ENCODE peak calls at places on chromosome 21, in four cellular contexts. H is mucosa of descending colon, V is nucleus accumbens, G is GM12864. Y is an unnamed sample.

GRCh38 chr21:31780944-31781343 is 49.0 kb upstream of the SCAF4 start:
- DNase-seq in H (no peak), V (no peak), G (no peak), Y (peak)

GRCh38 chr21:31335957-31336738 is 7.9 kb downstream of the TIAM1 start:
- DNase-seq in H (no peak), V (peak), G (no peak), Y (no peak)

GRCh38 chr21:15443740-15444117 is 286.1 kb upstream of the USP25 start:
- DNase-seq in H (no peak), V (no peak), G (no peak), Y (no peak)

GRCh38 chr21:41427556-41427955 is 1.5 kb downstream of the MX1 start:
- DNase-seq in H (no peak), V (no peak), G (no peak), Y (no peak)

GRCh38 chr21:17388226-17388625 is 124.6 kb upstream of the CXADR start:
- DNase-seq in H (no peak), V (peak), G (no peak), Y (no peak)

GRCh38 chr21:18161841-18162240 is 82.8 kb upstream of the CHODL start:
- DNase-seq in H (no peak), V (no peak), G (no peak), Y (no peak)

GRCh38 chr21:46061950-46062349 is 36.0 kb upstream of the COL6A2 start:
- DNase-seq in H (no peak), V (no peak), G (no peak), Y (no peak)

GRCh38 chr21:36518883-36519492 is 39.1 kb upstream of the CLDN14 start:
- DNase-seq in H (no peak), V (no peak), G (no peak), Y (no peak)

GRCh38 chr21:39675595-39675994 is 62.9 kb downstream of the B3GALT5 start:
- DNase-seq in H (no peak), V (no peak), G (no peak), Y (peak)

GRCh38 chr21:25506887-25507286 is 100.4 kb downstream of the MRPL39 start:
- DNase-seq in H (no peak), V (no peak), G (no peak), Y (no peak)

GRCh38 chr21:26050857-26051256 is 119.7 kb downstream of the APP start:
- DNase-seq in H (no peak), V (no peak), G (no peak), Y (no peak)

GRCh38 chr21:43734131-43734634 is 15.3 kb downstream of the PDXK start:
- DNase-seq in H (peak), V (no peak), G (no peak), Y (no peak)

GRCh38 chr21:41169701-41170100 is 1.7 kb downstream of the BACE2 start:
- DNase-seq in H (no peak), V (no peak), G (no peak), Y (peak)

GRCh38 chr21:39597595-39598185 is 15.1 kb upstream of the B3GALT5 start:
- DNase-seq in H (no peak), V (no peak), G (no peak), Y (peak)

GRCh38 chr21:36854391-36854790 is 112.1 kb downstream of the HLCS start:
- DNase-seq in H (peak), V (peak), G (no peak), Y (peak)

GRCh38 chr21:37626320-37626719 is 259.7 kb downstream of the DYRK1A start:
- DNase-seq in H (no peak), V (no peak), G (no peak), Y (no peak)

GRCh38 chr21:33886316-33886715 is 29.3 kb downstream of the ATP5PO start:
- DNase-seq in H (no peak), V (no peak), G (no peak), Y (no peak)

GRCh38 chr21:44085491-44086321 is 21.5 kb upstream of the PWP2 start:
- DNase-seq in H (no peak), V (peak), G (no peak), Y (no peak)

GRCh38 chr21:27300770-27301169 is 333.9 kb upstream of the ADAMTS5 start:
- DNase-seq in H (no peak), V (no peak), G (no peak), Y (no peak)

GRCh38 chr21:46454634-46455390 is 3.9 kb upstream of the DIP2A start:
- DNase-seq in H (no peak), V (peak), G (no peak), Y (no peak)

GRCh38 chr21:23021481-23021880 is 2023.3 kb downstream of the NCAM2 start:
- DNase-seq in H (no peak), V (no peak), G (no peak), Y (no peak)

GRCh38 chr21:34774750-34775149 is 106.0 kb downstream of the CLIC6 start:
- DNase-seq in H (no peak), V (no peak), G (no peak), Y (no peak)

GRCh38 chr21:14677639-14678179 is 131.6 kb upstream of the SAMSN1 start:
- DNase-seq in H (no peak), V (no peak), G (no peak), Y (no peak)

GRCh38 chr21:34878501-34878900 is 170.6 kb downstream of the RUNX1 start:
- DNase-seq in H (peak), V (no peak), G (no peak), Y (no peak)

GRCh38 chr21:43318841-43319781 is 107.8 kb downstream of the SIK1 start:
- DNase-seq in H (no peak), V (peak), G (no peak), Y (peak)

GRCh38 chr21:42983102-42983501 is 8.7 kb downstream of the PKNOX1 start:
- DNase-seq in H (no peak), V (no peak), G (no peak), Y (no peak)

GRCh38 chr21:31594279-31594678 is 65.2 kb upstream of the SOD1 start:
- DNase-seq in H (no peak), V (no peak), G (no peak), Y (no peak)

GRCh38 chr21:27954806-27955205 is 987.9 kb upstream of the ADAMTS5 start:
- DNase-seq in H (no peak), V (no peak), G (no peak), Y (no peak)

GRCh38 chr21:42164064-42164789 is 54.7 kb upstream of the ABCG1 start:
- DNase-seq in H (peak), V (peak), G (peak), Y (peak)

GRCh38 chr21:19245188-19245580 is 841.6 kb upstream of the TMPRSS15 start:
- DNase-seq in H (no peak), V (no peak), G (no peak), Y (no peak)

GRCh38 chr21:38834725-38835124 is 29.0 kb downstream of the ETS2 start:
- DNase-seq in H (no peak), V (no peak), G (no peak), Y (no peak)

GRCh38 chr21:44958471-44959191 is 18.8 kb downstream of the SLX9 start:
- DNase-seq in H (no peak), V (no peak), G (no peak), Y (no peak)

GRCh38 chr21:31554511-31555022 is 104.9 kb upstream of the SOD1 start:
- DNase-seq in H (no peak), V (peak), G (peak), Y (no peak)

GRCh38 chr21:37827878-37828277 is 88.4 kb downstream of the KCNJ6 start:
- DNase-seq in H (peak), V (no peak), G (no peak), Y (peak)

GRCh38 chr21:25831300-25831699 is 96.5 kb downstream of the GABPA start:
- DNase-seq in H (no peak), V (no peak), G (no peak), Y (no peak)

GRCh38 chr21:37459575-37459974 is 93.0 kb downstream of the DYRK1A start:
- DNase-seq in H (no peak), V (no peak), G (no peak), Y (no peak)

GRCh38 chr21:43188712-43189151 is 19.9 kb downstream of the CRYAA start:
- DNase-seq in H (no peak), V (peak), G (no peak), Y (no peak)

GRCh38 chr21:43824883-43825609 is 35.7 kb downstream of the RRP1 start:
- DNase-seq in H (no peak), V (no peak), G (no peak), Y (no peak)

GRCh38 chr21:22813201-22813600 is 1815.0 kb downstream of the NCAM2 start:
- DNase-seq in H (no peak), V (no peak), G (no peak), Y (no peak)

Y was measured in NCI-H526.